ENCODE peak calls at places on chromosomes 5 and 9, in five cellular contexts. One of them, this sample, is unnamed.

GRCh38 chr5:172002310-172002709 is 4.1 kb downstream of the FBXW11 start:
- DNase-seq in astrocyte of the spinal cord: peak; percentile 15
- DNase-seq in body of pancreas: no peak
- DNase-seq in WTC11: no peak
- DNase-seq in amygdala: no peak
- DNase-seq in this sample: no peak

GRCh38 chr9:136055715-136056545 is 39.2 kb downstream of the NACC2 start:
- DNase-seq in astrocyte of the spinal cord: no peak
- DNase-seq in body of pancreas: no peak
- DNase-seq in WTC11: no peak
- DNase-seq in amygdala: no peak
- DNase-seq in this sample: no peak

GRCh38 chr9:73151653-73152382 is at the start of gene ANXA1:
- DNase-seq in astrocyte of the spinal cord: peak; percentile 93
- DNase-seq in body of pancreas: no peak
- DNase-seq in WTC11: no peak
- DNase-seq in amygdala: no peak
- DNase-seq in this sample: peak; percentile 73

GRCh38 chr9:93129286-93129685 is 4.8 kb downstream of the NINJ1 start:
- DNase-seq in astrocyte of the spinal cord: no peak
- DNase-seq in body of pancreas: peak; percentile 25
- DNase-seq in WTC11: no peak
- DNase-seq in amygdala: no peak
- DNase-seq in this sample: no peak

GRCh38 chr9:13149454-13149853 is 130.0 kb downstream of the MPDZ start:
- DNase-seq in astrocyte of the spinal cord: no peak
- DNase-seq in body of pancreas: peak; percentile 13
- DNase-seq in WTC11: no peak
- DNase-seq in amygdala: no peak
- DNase-seq in this sample: no peak

GRCh38 chr5:135488727-135489465 is 36.7 kb upstream of the TIFAB start:
- DNase-seq in astrocyte of the spinal cord: peak; percentile 84
- DNase-seq in body of pancreas: no peak
- DNase-seq in WTC11: peak; percentile 86
- DNase-seq in amygdala: peak; percentile 17
- DNase-seq in this sample: no peak

GRCh38 chr5:150411245-150411979 is 1.3 kb downstream of the CD74 start:
- DNase-seq in astrocyte of the spinal cord: no peak
- DNase-seq in body of pancreas: no peak
- DNase-seq in WTC11: no peak
- DNase-seq in amygdala: no peak
- DNase-seq in this sample: no peak

GRCh38 chr9:132797861-132798659 is 80.0 kb downstream of the AK8 start:
- DNase-seq in astrocyte of the spinal cord: no peak
- DNase-seq in body of pancreas: no peak
- DNase-seq in WTC11: no peak
- DNase-seq in amygdala: no peak
- DNase-seq in this sample: no peak

GRCh38 chr9:78967557-78968212 is 604.1 kb upstream of the TLE4 start:
- DNase-seq in astrocyte of the spinal cord: no peak
- DNase-seq in body of pancreas: no peak
- DNase-seq in WTC11: no peak
- DNase-seq in amygdala: no peak
- DNase-seq in this sample: no peak

GRCh38 chr5:78293856-78294249 is 645 bp downstream of the AP3B1 start:
- DNase-seq in astrocyte of the spinal cord: no peak
- DNase-seq in body of pancreas: no peak
- DNase-seq in WTC11: no peak
- DNase-seq in amygdala: no peak
- DNase-seq in this sample: no peak

GRCh38 chr5:172802585-172803176 is 31.4 kb upstream of the ERGIC1 start:
- DNase-seq in astrocyte of the spinal cord: peak; percentile 67
- DNase-seq in body of pancreas: no peak
- DNase-seq in WTC11: no peak
- DNase-seq in amygdala: no peak
- DNase-seq in this sample: no peak

GRCh38 chr9:96566401-96567202 is 53.0 kb downstream of the CDC14B start:
- DNase-seq in astrocyte of the spinal cord: peak; percentile 38
- DNase-seq in body of pancreas: peak; percentile 82
- DNase-seq in WTC11: peak; percentile 86
- DNase-seq in amygdala: peak; percentile 67
- DNase-seq in this sample: peak; percentile 69

GRCh38 chr5:151670074-151670686 is 16.5 kb downstream of the SPARC start:
- DNase-seq in astrocyte of the spinal cord: no peak
- DNase-seq in body of pancreas: no peak
- DNase-seq in WTC11: no peak
- DNase-seq in amygdala: no peak
- DNase-seq in this sample: no peak

GRCh38 chr5:59330680-59331079 is 562.8 kb downstream of the PDE4D start:
- DNase-seq in astrocyte of the spinal cord: no peak
- DNase-seq in body of pancreas: no peak
- DNase-seq in WTC11: no peak
- DNase-seq in amygdala: no peak
- DNase-seq in this sample: no peak

GRCh38 chr5:162996052-162996451 is 441.3 kb upstream of the CCNG1 start:
- DNase-seq in astrocyte of the spinal cord: no peak
- DNase-seq in body of pancreas: no peak
- DNase-seq in WTC11: no peak
- DNase-seq in amygdala: no peak
- DNase-seq in this sample: no peak

GRCh38 chr9:12735669-12736068 is 39.2 kb upstream of the LURAP1L start:
- DNase-seq in astrocyte of the spinal cord: no peak
- DNase-seq in body of pancreas: no peak
- DNase-seq in WTC11: no peak
- DNase-seq in amygdala: no peak
- DNase-seq in this sample: no peak

GRCh38 chr9:126327016-126327749 is 554 bp downstream of the MVB12B start:
- DNase-seq in astrocyte of the spinal cord: no peak
- DNase-seq in body of pancreas: peak; percentile 25
- DNase-seq in WTC11: peak; percentile 32
- DNase-seq in amygdala: no peak
- DNase-seq in this sample: no peak

GRCh38 chr5:124932791-124933600 is 186.6 kb upstream of the ZNF608 start:
- DNase-seq in astrocyte of the spinal cord: peak; percentile 85
- DNase-seq in body of pancreas: peak; percentile 74
- DNase-seq in WTC11: no peak
- DNase-seq in amygdala: no peak
- DNase-seq in this sample: peak; percentile 86

GRCh38 chr5:135395451-135395850 is 3.6 kb downstream of the MACROH2A1 start:
- DNase-seq in astrocyte of the spinal cord: no peak
- DNase-seq in body of pancreas: no peak
- DNase-seq in WTC11: no peak
- DNase-seq in amygdala: no peak
- DNase-seq in this sample: no peak

GRCh38 chr5:170625221-170626165 is 121.7 kb downstream of the KCNIP1 start:
- DNase-seq in astrocyte of the spinal cord: no peak
- DNase-seq in body of pancreas: no peak
- DNase-seq in WTC11: peak; percentile 6
- DNase-seq in amygdala: no peak
- DNase-seq in this sample: no peak

GRCh38 chr9:133760713-133761290 is 22.6 kb upstream of the SARDH start:
- DNase-seq in astrocyte of the spinal cord: no peak
- DNase-seq in body of pancreas: no peak
- DNase-seq in WTC11: no peak
- DNase-seq in amygdala: no peak
- DNase-seq in this sample: no peak

GRCh38 chr5:135034963-135035677 is 1.1 kb upstream of the PITX1 start:
- DNase-seq in astrocyte of the spinal cord: no peak
- DNase-seq in body of pancreas: no peak
- DNase-seq in WTC11: no peak
- DNase-seq in amygdala: no peak
- DNase-seq in this sample: no peak

GRCh38 chr9:81242866-81243265 is 446.5 kb downstream of the TLE1 start:
- DNase-seq in astrocyte of the spinal cord: no peak
- DNase-seq in body of pancreas: no peak
- DNase-seq in WTC11: no peak
- DNase-seq in amygdala: no peak
- DNase-seq in this sample: no peak

GRCh38 chr5:127206320-127207113 is 84.1 kb upstream of the MEGF10 start:
- DNase-seq in astrocyte of the spinal cord: peak; percentile 92
- DNase-seq in body of pancreas: no peak
- DNase-seq in WTC11: no peak
- DNase-seq in amygdala: no peak
- DNase-seq in this sample: no peak

GRCh38 chr9:115921301-115921700 is 232.3 kb upstream of the PAPPA start:
- DNase-seq in astrocyte of the spinal cord: no peak
- DNase-seq in body of pancreas: no peak
- DNase-seq in WTC11: no peak
- DNase-seq in amygdala: no peak
- DNase-seq in this sample: no peak

GRCh38 chr9:83015897-83016296 is 47.0 kb downstream of the RASEF start:
- DNase-seq in astrocyte of the spinal cord: no peak
- DNase-seq in body of pancreas: no peak
- DNase-seq in WTC11: no peak
- DNase-seq in amygdala: no peak
- DNase-seq in this sample: no peak

GRCh38 chr5:142108432-142109355 is at the start of gene NDFIP1:
- DNase-seq in astrocyte of the spinal cord: peak; percentile 84
- DNase-seq in body of pancreas: peak; percentile 85
- DNase-seq in WTC11: peak; percentile 84
- DNase-seq in amygdala: peak; percentile 69
- DNase-seq in this sample: peak; percentile 78

GRCh38 chr9:124256517-124257069 is 1.2 kb upstream of the NEK6 start:
- DNase-seq in astrocyte of the spinal cord: peak; percentile 94
- DNase-seq in body of pancreas: no peak
- DNase-seq in WTC11: no peak
- DNase-seq in amygdala: no peak
- DNase-seq in this sample: no peak

GRCh38 chr5:14144586-14145355 is 1.6 kb downstream of the TRIO start:
- DNase-seq in astrocyte of the spinal cord: peak; percentile 48
- DNase-seq in body of pancreas: peak; percentile 62
- DNase-seq in WTC11: peak; percentile 60
- DNase-seq in amygdala: peak; percentile 7
- DNase-seq in this sample: peak; percentile 80

This sample was measured in prostate gland.